ENCODE peak calls at places on chromosomes 3 and 15, in nine cellular contexts. A is HCT116; N is Panc1; Q is colonic mucosa; H is uterus; G is CD8-positive, alpha-beta memory T cell; W is SK-N-SH; L is lower lobe of right lung; R is upper lobe of right lung. U is an unnamed sample.
A peak's percentile ranks its signal among the peaks of the same experiment; 100 is the strongest.

GRCh38 chr3:128625409-128625945 is 25.1 kb downstream of the RPN1 start:
- DNase-seq in A (no peak), N (no peak), Q (no peak), H (no peak), G (no peak), W (no peak), L (no peak), R (no peak), U (no peak)

GRCh38 chr3:171712168-171712938 is 97.9 kb downstream of the PLD1 start:
- DNase-seq in A (no peak), N (no peak), Q (no peak), H (no peak), G (no peak), W (no peak), L (no peak), R (no peak), U (no peak)

GRCh38 chr15:63422891-63423290 is 41.2 kb upstream of the CA12 start:
- DNase-seq in A (no peak), N (no peak), Q (no peak), H (no peak), G (no peak), W (no peak), L (no peak), R (no peak), U (no peak)

GRCh38 chr3:185308126-185308754 is 54.4 kb upstream of the EHHADH start:
- DNase-seq in A (peak; percentile 51), N (peak; percentile 45), Q (peak; percentile 78), H (no peak), G (peak; percentile 7), W (peak; percentile 44), L (no peak), R (no peak), U (no peak)

GRCh38 chr3:132228923-132229322 is 88.3 kb upstream of the ACP3 start:
- DNase-seq in A (peak; percentile 4), N (no peak), Q (no peak), H (no peak), G (no peak), W (no peak), L (no peak), R (no peak), U (no peak)

GRCh38 chr3:13244695-13245449 is 171.6 kb upstream of the IQSEC1 start:
- DNase-seq in A (no peak), N (no peak), Q (no peak), H (no peak), G (no peak), W (no peak), L (no peak), R (no peak), U (no peak)

GRCh38 chr3:126344380-126345041 is 12.7 kb downstream of the KLF15 start:
- DNase-seq in A (no peak), N (no peak), Q (peak; percentile 10), H (peak; percentile 11), G (no peak), W (no peak), L (peak; percentile 39), R (peak; percentile 58), U (no peak)

GRCh38 chr3:182259579-182259978 is 533.7 kb upstream of the ATP11B start:
- DNase-seq in A (no peak), N (no peak), Q (no peak), H (no peak), G (no peak), W (peak; percentile 15), L (no peak), R (no peak), U (no peak)

GRCh38 chr15:99594916-99595315 is 29.1 kb downstream of the MEF2A start:
- DNase-seq in A (no peak), N (no peak), Q (no peak), H (no peak), G (no peak), W (no peak), L (no peak), R (no peak), U (no peak)

GRCh38 chr3:118808743-118809142 is 225.9 kb downstream of the IGSF11 start:
- DNase-seq in A (no peak), N (no peak), Q (no peak), H (no peak), G (no peak), W (no peak), L (no peak), R (no peak), U (no peak)
- H3K27me3 ChIP-seq in A (no peaks in the 10 kb centered on the region), N (peaks cover 9% of the 10 kb centered on the region), Q (no peaks in the 10 kb centered on the region), H (no peaks in the 10 kb centered on the region), G (no peaks in the 10 kb centered on the region), W (no peaks in the 10 kb centered on the region), L (no peaks in the 10 kb centered on the region), R (no peaks in the 10 kb centered on the region), U (no peaks in the 10 kb centered on the region)

GRCh38 chr3:134651347-134652041 is 672 bp upstream of the KY start:
- DNase-seq in A (no peak), N (no peak), Q (no peak), H (peak; percentile 57), G (no peak), W (no peak), L (no peak), R (no peak), U (no peak)
- H3K4me3 ChIP-seq in A (no peak overlapping the region), N (peak overlapping the region; percentile 34), Q (peak overlapping the region; percentile 25), H (peak overlapping the region; percentile 49), G (no peak overlapping the region), W (peak overlapping the region; percentile 55), L (peak overlapping the region; percentile 51), R (peak overlapping the region; percentile 47), U (no peak overlapping the region)

DNA sequence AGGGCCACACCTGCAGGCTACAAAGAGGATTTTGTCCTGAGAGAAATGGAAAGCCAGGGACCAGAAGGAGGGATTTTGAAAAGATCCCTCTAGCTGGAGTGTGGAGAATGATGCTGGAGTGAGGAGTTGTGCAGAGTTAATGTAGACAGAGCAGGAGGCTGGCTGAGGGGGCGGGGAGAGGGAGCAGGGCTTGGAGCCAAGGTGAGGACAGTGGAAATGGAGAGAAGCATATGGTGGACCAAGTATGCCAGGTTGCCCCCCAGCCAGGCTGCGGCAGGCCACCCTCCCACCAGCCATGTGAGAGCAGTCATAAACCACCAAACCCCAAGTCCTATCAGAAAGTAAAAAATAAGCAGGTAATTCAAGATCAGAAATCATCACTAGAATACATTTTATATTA is 14.7 kb downstream of the RARRES1 start:
- DNase-seq in A (no peak), N (no peak), Q (no peak), H (no peak), G (no peak), W (no peak), L (no peak), R (no peak), U (no peak)
- H3K4me1 ChIP-seq in A (peaks cover 48% of the 10 kb centered on the region), N (peaks cover 55% of the 10 kb centered on the region), Q (no peaks in the 10 kb centered on the region), H (peaks cover 3% of the 10 kb centered on the region), G (peaks cover 16% of the 10 kb centered on the region), W (peaks cover 6% of the 10 kb centered on the region), L (peaks cover 20% of the 10 kb centered on the region), R (peaks cover 10% of the 10 kb centered on the region), U (peaks cover 9% of the 10 kb centered on the region)

GRCh38 chr3:117019082-117019713 is 309.6 kb downstream of the TUSC7 start:
- DNase-seq in A (no peak), N (peak; percentile 51), Q (peak; percentile 59), H (peak; percentile 53), G (no peak), W (peak; percentile 60), L (no peak), R (no peak), U (no peak)
- H3K27me3 ChIP-seq in A (peaks cover 8% of the 10 kb centered on the region), N (peaks cover 5% of the 10 kb centered on the region), Q (no peaks in the 10 kb centered on the region), H (no peaks in the 10 kb centered on the region), G (no peaks in the 10 kb centered on the region), W (no peaks in the 10 kb centered on the region), L (no peaks in the 10 kb centered on the region), R (no peaks in the 10 kb centered on the region), U (no peaks in the 10 kb centered on the region)

DNA sequence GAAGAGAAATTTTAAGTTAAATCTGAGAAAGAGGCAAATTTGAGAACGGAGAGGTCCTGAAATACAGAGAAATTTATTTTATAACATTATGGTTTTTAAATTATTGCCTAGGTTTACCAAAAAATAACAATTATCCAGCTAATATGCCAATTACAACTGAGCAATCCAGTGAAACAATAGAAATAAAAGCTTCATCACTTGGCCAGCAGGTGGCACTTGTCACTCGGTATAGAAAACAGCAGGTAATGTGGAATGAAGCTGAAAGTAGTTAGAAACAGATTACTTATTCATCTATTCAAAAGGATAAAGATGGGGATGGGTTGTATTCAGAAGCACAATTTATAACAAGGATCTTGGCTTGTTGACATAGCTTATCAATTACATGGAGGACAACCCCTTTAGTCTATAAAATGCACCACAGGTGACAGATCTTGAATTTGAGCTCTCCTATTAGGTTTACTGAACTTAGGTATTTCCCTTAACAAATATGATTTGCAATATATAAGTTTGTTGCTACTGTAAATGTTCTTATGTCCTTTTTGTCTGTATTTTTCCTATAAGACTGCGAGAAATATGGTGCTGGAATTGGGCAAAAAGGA is 70.1 kb upstream of the GUCA1C start:
- DNase-seq in A (peak; percentile 27), N (no peak), Q (peak; percentile 27), H (no peak), G (peak; percentile 1), W (peak; percentile 27), L (no peak), R (no peak), U (no peak)
- H3K4me3 ChIP-seq in A (no peak overlapping the region), N (no peak overlapping the region), Q (no peak overlapping the region), H (no peak overlapping the region), G (no peak overlapping the region), W (no peak overlapping the region), L (no peak overlapping the region), R (no peak overlapping the region), U (no peak overlapping the region)

DNA sequence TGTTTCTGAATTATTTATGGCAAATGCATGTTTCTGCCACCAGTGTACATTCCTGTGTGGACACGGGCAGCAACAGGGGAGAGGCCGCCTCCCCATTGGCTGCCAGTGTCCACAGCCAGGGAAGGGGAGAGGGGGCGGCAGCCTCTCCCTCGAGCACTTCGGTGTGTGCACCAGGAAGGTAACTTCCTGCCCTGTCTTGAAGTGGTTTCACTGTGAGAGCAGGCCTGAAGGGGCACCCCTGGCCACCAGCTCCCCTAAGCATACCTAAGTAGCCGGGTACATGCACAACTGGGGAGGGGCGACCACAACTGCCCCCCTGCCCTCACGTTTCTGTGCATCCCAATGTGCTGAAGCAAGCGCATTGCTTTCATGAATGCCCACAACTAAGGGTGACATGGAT is 14.8 kb upstream of the SHISA5 start:
- DNase-seq in A (no peak), N (no peak), Q (no peak), H (no peak), G (no peak), W (no peak), L (no peak), R (no peak), U (no peak)
- H3K4me1 ChIP-seq in A (no peaks in the 10 kb centered on the region), N (no peaks in the 10 kb centered on the region), Q (no peaks in the 10 kb centered on the region), H (no peaks in the 10 kb centered on the region), G (peaks cover 65% of the 10 kb centered on the region), W (no peaks in the 10 kb centered on the region), L (no peaks in the 10 kb centered on the region), R (no peaks in the 10 kb centered on the region), U (peaks cover 65% of the 10 kb centered on the region)